ENCODE peak calls at places on chromosomes 6 and 20, in six cellular contexts. One of them, this sample, is unnamed.
A peak's percentile ranks its signal among the peaks of the same experiment; 100 is the strongest.

GRCh38 chr6:11275598-11275997 is 43.1 kb upstream of the NEDD9 start:
- DNase-seq in A549: peak; percentile 45
- DNase-seq in ACHN: peak; percentile 53
- DNase-seq in NCI-H2081: no peak
- DNase-seq in lower lobe of right lung: no peak
- DNase-seq in DMS153: no peak
- DNase-seq in this sample: no peak

GRCh38 chr6:107811591-107812218 is 12.4 kb downstream of the SCML4 start:
- DNase-seq in A549: peak; percentile 8
- DNase-seq in ACHN: peak; percentile 13
- DNase-seq in NCI-H2081: no peak
- DNase-seq in lower lobe of right lung: no peak
- DNase-seq in DMS153: no peak
- DNase-seq in this sample: no peak

GRCh38 chr6:2940851-2941250 is 30.5 kb downstream of the SERPINB6 start:
- DNase-seq in A549: no peak
- DNase-seq in ACHN: no peak
- DNase-seq in NCI-H2081: no peak
- DNase-seq in lower lobe of right lung: no peak
- DNase-seq in DMS153: no peak
- DNase-seq in this sample: no peak

GRCh38 chr6:13615802-13616140 is 636 bp downstream of the NOL7 start:
- DNase-seq in A549: peak; percentile 13
- DNase-seq in ACHN: peak; percentile 42
- DNase-seq in NCI-H2081: no peak
- DNase-seq in lower lobe of right lung: peak; percentile 72
- DNase-seq in DMS153: no peak
- DNase-seq in this sample: no peak

GRCh38 chr20:21981179-21981578 is 275.7 kb downstream of the PAX1 start:
- DNase-seq in A549: no peak
- DNase-seq in ACHN: no peak
- DNase-seq in NCI-H2081: no peak
- DNase-seq in lower lobe of right lung: no peak
- DNase-seq in DMS153: no peak
- DNase-seq in this sample: no peak

GRCh38 chr6:105209950-105210706 is 30.3 kb upstream of the POPDC3 start:
- DNase-seq in A549: peak; percentile 4
- DNase-seq in ACHN: no peak
- DNase-seq in NCI-H2081: no peak
- DNase-seq in lower lobe of right lung: no peak
- DNase-seq in DMS153: no peak
- DNase-seq in this sample: no peak

GRCh38 chr20:6008254-6008653 is 45.6 kb downstream of the LRRN4 start:
- DNase-seq in A549: peak; percentile 45
- DNase-seq in ACHN: peak; percentile 76
- DNase-seq in NCI-H2081: no peak
- DNase-seq in lower lobe of right lung: peak; percentile 64
- DNase-seq in DMS153: no peak
- DNase-seq in this sample: no peak

GRCh38 chr6:83514877-83515466 is 2.6 kb downstream of the PRSS35 start:
- DNase-seq in A549: peak; percentile 14
- DNase-seq in ACHN: peak; percentile 51
- DNase-seq in NCI-H2081: peak; percentile 61
- DNase-seq in lower lobe of right lung: no peak
- DNase-seq in DMS153: peak; percentile 16
- DNase-seq in this sample: no peak